ENCODE peak calls at places on chromosomes 3 and 15, in five cellular contexts. One of them, this sample, is unnamed.

GRCh38 chr15:47817825-47818681 is 100.7 kb downstream of the SEMA6D start:
- DNase-seq in neural progenitor cell: peak
- DNase-seq in HCT116: no peak
- DNase-seq in MM.1S: no peak
- DNase-seq in GM23338: peak
- DNase-seq in this sample: no peak

GRCh38 chr3:149813367-149814281 is 609 bp downstream of the RNF13 start:
- DNase-seq in MM.1S: peak
- DNase-seq in HCT116: no peak
- DNase-seq in GM23338: peak
- DNase-seq in neural progenitor cell: peak
- DNase-seq in this sample: peak

GRCh38 chr3:194604837-194605236 is 28.4 kb downstream of the TMEM44 start:
- DNase-seq in MM.1S: no peak
- DNase-seq in HCT116: no peak
- DNase-seq in GM23338: no peak
- DNase-seq in neural progenitor cell: no peak
- DNase-seq in this sample: peak

GRCh38 chr3:138197058-138197457 is 10.0 kb downstream of the ARMC8 start:
- DNase-seq in MM.1S: peak
- DNase-seq in HCT116: no peak
- DNase-seq in GM23338: peak
- DNase-seq in neural progenitor cell: peak
- DNase-seq in this sample: peak

GRCh38 chr3:30775070-30775469 is 119.4 kb downstream of the GADL1 start:
- DNase-seq in GM23338: no peak
- DNase-seq in neural progenitor cell: no peak
- DNase-seq in MM.1S: no peak
- DNase-seq in HCT116: no peak
- DNase-seq in this sample: no peak

GRCh38 chr3:122021811-122022401 is at the start of gene ILDR1:
- DNase-seq in HCT116: peak
- DNase-seq in GM23338: peak
- DNase-seq in MM.1S: peak
- DNase-seq in neural progenitor cell: peak
- DNase-seq in this sample: no peak

GRCh38 chr3:49007771-49008528 is 759 bp downstream of the WDR6 start:
- DNase-seq in HCT116: peak
- DNase-seq in neural progenitor cell: peak
- DNase-seq in MM.1S: peak
- DNase-seq in GM23338: peak
- DNase-seq in this sample: peak

GRCh38 chr3:98680723-98681122 is 82.4 kb upstream of the ST3GAL6 start:
- DNase-seq in MM.1S: no peak
- DNase-seq in GM23338: no peak
- DNase-seq in HCT116: peak
- DNase-seq in neural progenitor cell: no peak
- DNase-seq in this sample: peak

GRCh38 chr3:31929826-31930502 is 51.1 kb downstream of the OSBPL10 start:
- DNase-seq in MM.1S: no peak
- DNase-seq in HCT116: no peak
- DNase-seq in GM23338: no peak
- DNase-seq in neural progenitor cell: no peak
- DNase-seq in this sample: no peak

GRCh38 chr3:54859204-54859603 is 68.7 kb downstream of the LRTM1 start:
- DNase-seq in neural progenitor cell: no peak
- DNase-seq in MM.1S: no peak
- DNase-seq in HCT116: no peak
- DNase-seq in GM23338: no peak
- DNase-seq in this sample: peak

GRCh38 chr3:72462611-72463011 is 385.6 kb downstream of the SHQ1 start:
- DNase-seq in HCT116: no peak
- DNase-seq in MM.1S: no peak
- DNase-seq in neural progenitor cell: no peak
- DNase-seq in GM23338: no peak
- DNase-seq in this sample: no peak

GRCh38 chr3:5110307-5110706 is 11.8 kb upstream of the ARL8B start:
- DNase-seq in GM23338: no peak
- DNase-seq in HCT116: no peak
- DNase-seq in neural progenitor cell: no peak
- DNase-seq in MM.1S: no peak
- DNase-seq in this sample: no peak

GRCh38 chr3:54746722-54747121 is 181.1 kb downstream of the LRTM1 start:
- DNase-seq in GM23338: no peak
- DNase-seq in MM.1S: no peak
- DNase-seq in HCT116: no peak
- DNase-seq in neural progenitor cell: no peak
- DNase-seq in this sample: no peak

GRCh38 chr15:82543155-82543554 is 2.9 kb upstream of the RPS17 start:
- DNase-seq in neural progenitor cell: peak
- DNase-seq in MM.1S: peak
- DNase-seq in HCT116: no peak
- DNase-seq in GM23338: peak
- DNase-seq in this sample: peak

GRCh38 chr15:94203321-94203720 is 28.0 kb upstream of the MCTP2 start:
- DNase-seq in neural progenitor cell: no peak
- DNase-seq in MM.1S: no peak
- DNase-seq in GM23338: peak
- DNase-seq in HCT116: no peak
- DNase-seq in this sample: no peak

GRCh38 chr3:58637509-58637908 is 29.1 kb downstream of the FAM3D start:
- DNase-seq in MM.1S: no peak
- DNase-seq in GM23338: peak
- DNase-seq in neural progenitor cell: peak
- DNase-seq in HCT116: no peak
- DNase-seq in this sample: no peak

GRCh38 chr3:52798978-52799476 is 4.4 kb downstream of the ITIH3 start:
- DNase-seq in neural progenitor cell: peak
- DNase-seq in MM.1S: no peak
- DNase-seq in GM23338: peak
- DNase-seq in HCT116: peak
- DNase-seq in this sample: peak

GRCh38 chr15:77870195-77871065 is 207.1 kb downstream of the TBC1D2B start:
- DNase-seq in GM23338: peak
- DNase-seq in neural progenitor cell: peak
- DNase-seq in HCT116: peak
- DNase-seq in MM.1S: peak
- DNase-seq in this sample: peak

GRCh38 chr3:178476886-178477285 is 59.4 kb upstream of the KCNMB2 start:
- DNase-seq in GM23338: no peak
- DNase-seq in neural progenitor cell: no peak
- DNase-seq in HCT116: no peak
- DNase-seq in MM.1S: no peak
- DNase-seq in this sample: peak

GRCh38 chr3:188164248-188164687 is 10.3 kb downstream of the LPP start:
- DNase-seq in neural progenitor cell: no peak
- DNase-seq in MM.1S: no peak
- DNase-seq in GM23338: no peak
- DNase-seq in HCT116: peak
- DNase-seq in this sample: no peak

GRCh38 chr3:30984855-30985793 is 90.7 kb upstream of the GADL1 start:
- DNase-seq in MM.1S: no peak
- DNase-seq in HCT116: no peak
- DNase-seq in neural progenitor cell: no peak
- DNase-seq in GM23338: no peak
- DNase-seq in this sample: no peak

GRCh38 chr15:70258369-70259029 is 160.8 kb upstream of the TLE3 start:
- DNase-seq in GM23338: no peak
- DNase-seq in MM.1S: no peak
- DNase-seq in HCT116: no peak
- DNase-seq in neural progenitor cell: no peak
- DNase-seq in this sample: peak
- H3K27ac ChIP-seq in GM23338: no peak
- H3K27ac ChIP-seq in MM.1S: peak
- H3K27ac ChIP-seq in HCT116: no peak
- H3K27ac ChIP-seq in neural progenitor cell: no peak
- H3K27ac ChIP-seq in this sample: no peak

GRCh38 chr3:155714295-155714718 is 30.6 kb downstream of the PLCH1 start:
- DNase-seq in GM23338: peak
- DNase-seq in HCT116: no peak
- DNase-seq in MM.1S: no peak
- DNase-seq in neural progenitor cell: peak
- DNase-seq in this sample: no peak
- TF ChIP-seq EZH2phosphoT487 in GM23338: no peak
- TF ChIP-seq EZH2phosphoT487 in HCT116: no peak
- TF ChIP-seq EZH2phosphoT487 in MM.1S: no peak
- TF ChIP-seq EZH2phosphoT487 in neural progenitor cell: peak
- TF ChIP-seq EZH2phosphoT487 in this sample: no peak

DNA sequence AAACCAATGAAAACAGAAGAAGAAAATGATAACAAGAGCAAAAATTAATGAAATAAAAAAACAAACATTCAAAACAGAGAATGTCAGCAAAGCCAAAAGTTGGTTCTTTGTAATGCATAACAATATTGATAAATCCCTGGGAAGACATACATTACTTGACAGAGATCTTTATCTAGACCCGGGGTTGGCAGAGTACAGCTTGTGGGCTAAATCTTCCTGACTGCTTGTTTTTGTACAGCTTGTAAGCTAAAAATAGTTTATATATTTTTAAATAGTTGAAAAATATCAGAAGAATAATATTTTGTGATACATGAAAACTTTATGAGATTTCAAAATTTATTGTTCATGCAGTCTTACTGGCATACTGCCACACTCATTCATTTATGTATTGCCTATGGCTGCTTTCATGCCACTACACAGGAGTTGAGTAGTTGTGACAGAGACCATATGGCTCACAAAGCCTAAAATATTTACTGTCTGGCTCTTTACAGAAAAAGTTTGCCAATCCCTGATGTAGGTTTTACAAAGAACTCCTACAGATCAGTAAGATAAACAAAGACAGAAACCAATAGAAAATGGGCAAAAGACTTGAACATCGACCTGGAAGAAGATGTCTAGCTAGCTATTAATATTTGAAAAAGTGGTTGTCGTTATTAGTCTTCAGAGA is 87.3 kb downstream of the NEO1 start:
- DNase-seq in GM23338: no peak
- DNase-seq in neural progenitor cell: no peak
- DNase-seq in MM.1S: no peak
- DNase-seq in HCT116: no peak
- DNase-seq in this sample: no peak
- TF ChIP-seq EZH2 in GM23338: no peak
- TF ChIP-seq EZH2 in neural progenitor cell: no peak
- TF ChIP-seq EZH2 in MM.1S: no peak
- TF ChIP-seq EZH2 in HCT116: no peak
- TF ChIP-seq EZH2 in this sample: no peak

GRCh38 chr15:90063733-90064247 is 38.5 kb downstream of the IDH2 start:
- DNase-seq in HCT116: no peak
- DNase-seq in MM.1S: no peak
- DNase-seq in GM23338: no peak
- DNase-seq in neural progenitor cell: no peak
- DNase-seq in this sample: no peak

GRCh38 chr15:90062729-90063684 is 39.3 kb downstream of the IDH2 start:
- DNase-seq in HCT116: no peak
- DNase-seq in neural progenitor cell: no peak
- DNase-seq in MM.1S: no peak
- DNase-seq in GM23338: no peak
- DNase-seq in this sample: no peak

GRCh38 chr15:90059208-90059985 is 42.9 kb downstream of the IDH2 start:
- DNase-seq in neural progenitor cell: no peak
- DNase-seq in GM23338: peak
- DNase-seq in MM.1S: peak
- DNase-seq in HCT116: no peak
- DNase-seq in this sample: no peak

GRCh38 chr15:90060797-90061196 is 41.5 kb downstream of the IDH2 start:
- DNase-seq in GM23338: no peak
- DNase-seq in neural progenitor cell: no peak
- DNase-seq in MM.1S: no peak
- DNase-seq in HCT116: no peak
- DNase-seq in this sample: peak

GRCh38 chr15:90062023-90062728 is 40.1 kb downstream of the IDH2 start:
- DNase-seq in GM23338: peak
- DNase-seq in neural progenitor cell: peak
- DNase-seq in MM.1S: no peak
- DNase-seq in HCT116: no peak
- DNase-seq in this sample: no peak
- H3K27ac ChIP-seq in GM23338: peak
- H3K27ac ChIP-seq in neural progenitor cell: no peak
- H3K27ac ChIP-seq in MM.1S: no peak
- H3K27ac ChIP-seq in HCT116: no peak
- H3K27ac ChIP-seq in this sample: no peak

This sample was measured in GM23248.